ENCODE peak calls at places on chromosomes 1 and 21, in four cellular contexts. One of them, this sample, is unnamed.

GRCh38 chr1:109484519-109484975 is 842 bp downstream of the ATXN7L2 start:
- DNase-seq in activated CD4-positive, alpha-beta T cell treated with anti-CD3 and anti-CD28 coated beads, Interleukin-2, amount 50 U/mL, for 1 hour: no peak
- DNase-seq in pons: no peak
- DNase-seq in HS-5: no peak
- DNase-seq in this sample: no peak

GRCh38 chr1:116763116-116763786 is 9.0 kb downstream of the CD2 start:
- DNase-seq in activated CD4-positive, alpha-beta T cell treated with anti-CD3 and anti-CD28 coated beads, Interleukin-2, amount 50 U/mL, for 1 hour: peak
- DNase-seq in pons: no peak
- DNase-seq in HS-5: no peak
- DNase-seq in this sample: peak

GRCh38 chr1:200243042-200243437 is 166.8 kb downstream of the ZNF281 start:
- DNase-seq in activated CD4-positive, alpha-beta T cell treated with anti-CD3 and anti-CD28 coated beads, Interleukin-2, amount 50 U/mL, for 1 hour: no peak
- DNase-seq in pons: no peak
- DNase-seq in HS-5: no peak
- DNase-seq in this sample: no peak

GRCh38 chr1:61887921-61888564 is 145.8 kb downstream of the PATJ start:
- DNase-seq in activated CD4-positive, alpha-beta T cell treated with anti-CD3 and anti-CD28 coated beads, Interleukin-2, amount 50 U/mL, for 1 hour: no peak
- DNase-seq in pons: no peak
- DNase-seq in HS-5: no peak
- DNase-seq in this sample: no peak

GRCh38 chr1:192401832-192402231 is 85.0 kb downstream of the RGS21 start:
- DNase-seq in activated CD4-positive, alpha-beta T cell treated with anti-CD3 and anti-CD28 coated beads, Interleukin-2, amount 50 U/mL, for 1 hour: no peak
- DNase-seq in pons: no peak
- DNase-seq in HS-5: peak
- DNase-seq in this sample: no peak

GRCh38 chr1:8348777-8349472 is 31.0 kb downstream of the SLC45A1 start:
- DNase-seq in activated CD4-positive, alpha-beta T cell treated with anti-CD3 and anti-CD28 coated beads, Interleukin-2, amount 50 U/mL, for 1 hour: peak
- DNase-seq in pons: no peak
- DNase-seq in HS-5: no peak
- DNase-seq in this sample: peak

GRCh38 chr1:194045416-194045815 is 859.0 kb upstream of the B3GALT2 start:
- DNase-seq in activated CD4-positive, alpha-beta T cell treated with anti-CD3 and anti-CD28 coated beads, Interleukin-2, amount 50 U/mL, for 1 hour: no peak
- DNase-seq in pons: no peak
- DNase-seq in HS-5: peak
- DNase-seq in this sample: no peak

GRCh38 chr1:52662645-52663313 is 29.8 kb downstream of the SHISAL2A start:
- DNase-seq in activated CD4-positive, alpha-beta T cell treated with anti-CD3 and anti-CD28 coated beads, Interleukin-2, amount 50 U/mL, for 1 hour: no peak
- DNase-seq in pons: no peak
- DNase-seq in HS-5: no peak
- DNase-seq in this sample: no peak

GRCh38 chr1:179175011-179175934 is 54.2 kb downstream of the ABL2 start:
- DNase-seq in activated CD4-positive, alpha-beta T cell treated with anti-CD3 and anti-CD28 coated beads, Interleukin-2, amount 50 U/mL, for 1 hour: no peak
- DNase-seq in pons: peak
- DNase-seq in HS-5: peak
- DNase-seq in this sample: no peak

GRCh38 chr1:198056255-198056654 is 100.5 kb upstream of the NEK7 start:
- DNase-seq in activated CD4-positive, alpha-beta T cell treated with anti-CD3 and anti-CD28 coated beads, Interleukin-2, amount 50 U/mL, for 1 hour: no peak
- DNase-seq in pons: no peak
- DNase-seq in HS-5: no peak
- DNase-seq in this sample: peak

GRCh38 chr21:45856422-45856821 is 125.1 kb upstream of the COL6A1 start:
- DNase-seq in activated CD4-positive, alpha-beta T cell treated with anti-CD3 and anti-CD28 coated beads, Interleukin-2, amount 50 U/mL, for 1 hour: no peak
- DNase-seq in pons: no peak
- DNase-seq in HS-5: no peak
- DNase-seq in this sample: no peak

GRCh38 chr1:110672753-110673108 is 2.0 kb downstream of the KCNA3 start:
- DNase-seq in activated CD4-positive, alpha-beta T cell treated with anti-CD3 and anti-CD28 coated beads, Interleukin-2, amount 50 U/mL, for 1 hour: peak
- DNase-seq in pons: no peak
- DNase-seq in HS-5: no peak
- DNase-seq in this sample: peak

GRCh38 chr1:150928286-150928685 is 2.1 kb downstream of the SETDB1 start:
- DNase-seq in activated CD4-positive, alpha-beta T cell treated with anti-CD3 and anti-CD28 coated beads, Interleukin-2, amount 50 U/mL, for 1 hour: no peak
- DNase-seq in pons: no peak
- DNase-seq in HS-5: no peak
- DNase-seq in this sample: no peak

GRCh38 chr1:246155923-246156322 is 351.2 kb downstream of the SMYD3 start:
- DNase-seq in activated CD4-positive, alpha-beta T cell treated with anti-CD3 and anti-CD28 coated beads, Interleukin-2, amount 50 U/mL, for 1 hour: no peak
- DNase-seq in pons: no peak
- DNase-seq in HS-5: no peak
- DNase-seq in this sample: no peak

GRCh38 chr21:25176637-25177412 is 430.5 kb downstream of the MRPL39 start:
- DNase-seq in activated CD4-positive, alpha-beta T cell treated with anti-CD3 and anti-CD28 coated beads, Interleukin-2, amount 50 U/mL, for 1 hour: no peak
- DNase-seq in pons: no peak
- DNase-seq in HS-5: no peak
- DNase-seq in this sample: no peak

GRCh38 chr1:180255538-180256352 is 25.7 kb downstream of the LHX4 start:
- DNase-seq in activated CD4-positive, alpha-beta T cell treated with anti-CD3 and anti-CD28 coated beads, Interleukin-2, amount 50 U/mL, for 1 hour: no peak
- DNase-seq in pons: no peak
- DNase-seq in HS-5: no peak
- DNase-seq in this sample: no peak

GRCh38 chr1:180230416-180230790 is 339 bp downstream of the LHX4 start:
- DNase-seq in activated CD4-positive, alpha-beta T cell treated with anti-CD3 and anti-CD28 coated beads, Interleukin-2, amount 50 U/mL, for 1 hour: no peak
- DNase-seq in pons: no peak
- DNase-seq in HS-5: no peak
- DNase-seq in this sample: no peak

GRCh38 chr1:18569251-18569650 is 61.4 kb upstream of the PAX7 start:
- DNase-seq in activated CD4-positive, alpha-beta T cell treated with anti-CD3 and anti-CD28 coated beads, Interleukin-2, amount 50 U/mL, for 1 hour: no peak
- DNase-seq in pons: no peak
- DNase-seq in HS-5: no peak
- DNase-seq in this sample: no peak

GRCh38 chr1:4149281-4149680 is 249.2 kb upstream of the C1orf174 start:
- DNase-seq in activated CD4-positive, alpha-beta T cell treated with anti-CD3 and anti-CD28 coated beads, Interleukin-2, amount 50 U/mL, for 1 hour: no peak
- DNase-seq in pons: no peak
- DNase-seq in HS-5: no peak
- DNase-seq in this sample: no peak

GRCh38 chr1:3113047-3113740 is 44.2 kb downstream of the PRDM16 start:
- DNase-seq in activated CD4-positive, alpha-beta T cell treated with anti-CD3 and anti-CD28 coated beads, Interleukin-2, amount 50 U/mL, for 1 hour: no peak
- DNase-seq in pons: no peak
- DNase-seq in HS-5: no peak
- DNase-seq in this sample: no peak

GRCh38 chr21:27580276-27580675 is 613.4 kb upstream of the ADAMTS5 start:
- DNase-seq in activated CD4-positive, alpha-beta T cell treated with anti-CD3 and anti-CD28 coated beads, Interleukin-2, amount 50 U/mL, for 1 hour: no peak
- DNase-seq in pons: no peak
- DNase-seq in HS-5: no peak
- DNase-seq in this sample: no peak

GRCh38 chr1:151286619-151287340 is 4.7 kb downstream of the ZNF687 start:
- DNase-seq in activated CD4-positive, alpha-beta T cell treated with anti-CD3 and anti-CD28 coated beads, Interleukin-2, amount 50 U/mL, for 1 hour: no peak
- DNase-seq in pons: no peak
- DNase-seq in HS-5: no peak
- DNase-seq in this sample: no peak

GRCh38 chr1:168391759-168392681 is 111.3 kb downstream of the TBX19 start:
- DNase-seq in activated CD4-positive, alpha-beta T cell treated with anti-CD3 and anti-CD28 coated beads, Interleukin-2, amount 50 U/mL, for 1 hour: no peak
- DNase-seq in pons: no peak
- DNase-seq in HS-5: no peak
- DNase-seq in this sample: no peak

GRCh38 chr1:59258412-59259032 is 38.4 kb upstream of the FGGY start:
- DNase-seq in activated CD4-positive, alpha-beta T cell treated with anti-CD3 and anti-CD28 coated beads, Interleukin-2, amount 50 U/mL, for 1 hour: no peak
- DNase-seq in pons: no peak
- DNase-seq in HS-5: no peak
- DNase-seq in this sample: no peak

This sample was measured in CD4-positive, alpha-beta memory T cell.